ENCODE peak calls at places on chromosome 4, in nine cellular contexts. F is Karpas-422; I is SK-N-SH; D is Peyer's patch; V is naive thymus-derived CD4-positive, alpha-beta T cell; H is mesenchymal stem cell; K is psoas muscle; T is suprapubic skin; R is lower lobe of right lung. M is an unnamed sample. For H3K36me3, the result is how much of the 10 kb centered on the place peaks cover.

GRCh38 chr4:22048326-22048725 is 99.8 kb upstream of the KCNIP4 start:
- DNase-seq in K (no peak), V (no peak), H (no peak), F (no peak), R (no peak), D (no peak), T (no peak), I (no peak), M (no peak)

GRCh38 chr4:114921790-114922581 is 191.4 kb downstream of the NDST4 start:
- DNase-seq in D (no peak), F (no peak), K (no peak), H (no peak), I (no peak), T (no peak), V (no peak), R (peak), M (no peak)

GRCh38 chr4:39102297-39102696 is 40.3 kb downstream of the KLHL5 start:
- DNase-seq in D (no peak), I (no peak), V (no peak), T (no peak), K (no peak), F (no peak), R (no peak), H (no peak), M (no peak)

GRCh38 chr4:123488916-123489315 is 92.3 kb downstream of the SPRY1 start:
- DNase-seq in H (peak), V (no peak), F (no peak), I (no peak), K (no peak), R (no peak), D (no peak), T (no peak), M (no peak)

GRCh38 chr4:13481569-13481968 is 2.6 kb downstream of the RAB28 start:
- DNase-seq in D (no peak), F (peak), V (no peak), H (peak), I (no peak), R (no peak), T (no peak), K (no peak), M (no peak)

GRCh38 chr4:3660086-3660927 is 105.9 kb upstream of the ADRA2C start:
- DNase-seq in H (no peak), D (no peak), I (no peak), K (no peak), R (no peak), F (no peak), V (no peak), T (no peak), M (no peak)

GRCh38 chr4:8312069-8312445 is 42.5 kb downstream of the HTRA3 start:
- DNase-seq in I (no peak), D (no peak), H (no peak), T (peak), K (no peak), V (no peak), R (no peak), F (no peak), M (no peak)

GRCh38 chr4:18394656-18395055 is 373.1 kb upstream of the LCORL start:
- DNase-seq in V (no peak), R (no peak), T (no peak), K (no peak), I (no peak), D (no peak), F (no peak), H (no peak), M (no peak)

GRCh38 chr4:82480786-82481317 is 50.5 kb downstream of the ENOPH1 start:
- DNase-seq in T (no peak), H (no peak), F (no peak), V (no peak), R (no peak), I (no peak), D (no peak), K (no peak), M (no peak)

GRCh38 chr4:94158883-94159282 is 48.8 kb upstream of the SMARCAD1 start:
- DNase-seq in H (no peak), F (no peak), I (no peak), T (no peak), K (no peak), D (no peak), R (no peak), V (no peak), M (no peak)

GRCh38 chr4:34964613-34965012 is 1279.7 kb downstream of the ARAP2 start:
- DNase-seq in R (no peak), I (no peak), T (no peak), H (no peak), F (no peak), D (no peak), V (no peak), K (no peak), M (no peak)

GRCh38 chr4:167622481-167623240 is 388.4 kb upstream of the SPOCK3 start:
- DNase-seq in R (no peak), F (peak), T (no peak), I (peak), H (peak), D (no peak), K (peak), V (no peak), M (no peak)

GRCh38 chr4:39320381-39321115 is 45.6 kb downstream of the RFC1 start:
- DNase-seq in F (no peak), I (no peak), H (peak), R (no peak), K (no peak), T (no peak), V (no peak), D (no peak), M (no peak)

GRCh38 chr4:136713140-136713539 is 819.2 kb downstream of the PCDH18 start:
- DNase-seq in T (no peak), D (no peak), V (no peak), H (peak), I (no peak), R (no peak), K (no peak), F (no peak), M (no peak)

GRCh38 chr4:130545596-130545995 is 1449.6 kb downstream of the C4orf33 start:
- DNase-seq in K (no peak), V (no peak), D (no peak), H (no peak), F (no peak), I (no peak), R (no peak), T (no peak), M (no peak)

GRCh38 chr4:114497116-114497515 is 101.5 kb upstream of the UGT8 start:
- DNase-seq in T (no peak), H (no peak), I (no peak), F (no peak), V (no peak), K (no peak), D (no peak), R (no peak), M (no peak)

GRCh38 chr4:51874551-51874950 is 31.6 kb downstream of the DCUN1D4 start:
- DNase-seq in R (no peak), D (no peak), K (no peak), I (no peak), T (no peak), F (no peak), V (no peak), H (no peak), M (no peak)

GRCh38 chr4:168499241-168499640 is 2.4 kb downstream of the PALLD start:
- DNase-seq in R (no peak), I (no peak), D (no peak), T (no peak), H (no peak), V (no peak), K (no peak), F (no peak), M (no peak)

GRCh38 chr4:19241845-19242244 is 1009.9 kb upstream of the SLIT2 start:
- DNase-seq in H (peak), V (no peak), K (no peak), I (peak), D (no peak), F (no peak), R (no peak), T (no peak), M (no peak)

GRCh38 chr4:167031534-167032156 is 202.6 kb downstream of the SPOCK3 start:
- DNase-seq in H (peak), R (no peak), V (no peak), T (no peak), F (no peak), I (no peak), K (no peak), D (no peak), M (no peak)

GRCh38 chr4:142705820-142706219 is 140.3 kb downstream of the INPP4B start:
- DNase-seq in F (no peak), R (no peak), H (no peak), V (no peak), D (no peak), I (no peak), T (no peak), K (no peak), M (no peak)

GRCh38 chr4:136680271-136680670 is 852.0 kb downstream of the PCDH18 start:
- DNase-seq in V (no peak), I (peak), T (no peak), R (no peak), H (peak), K (no peak), D (no peak), F (no peak), M (no peak)

GRCh38 chr4:168124008-168124641 is 31.8 kb downstream of the ANXA10 start:
- DNase-seq in V (no peak), D (no peak), I (no peak), F (no peak), H (no peak), K (no peak), T (no peak), R (no peak), M (no peak)

GRCh38 chr4:41748074-41748787 is at the start of gene PHOX2B:
- DNase-seq in T (no peak), I (peak), K (no peak), H (no peak), D (no peak), V (no peak), R (no peak), F (no peak), M (no peak)

GRCh38 chr4:156473175-156473574 is 498.4 kb downstream of the PDGFC start:
- DNase-seq in D (no peak), F (no peak), R (no peak), V (no peak), T (no peak), H (no peak), K (no peak), I (no peak), M (no peak)

GRCh38 chr4:102586644-102587021 is 85.5 kb downstream of the NFKB1 start:
- DNase-seq in R (no peak), H (no peak), V (peak), T (no peak), F (no peak), K (no peak), I (no peak), D (no peak), M (no peak)

GRCh38 chr4:184238072-184238743 is 20.5 kb upstream of the ENPP6 start:
- DNase-seq in D (no peak), H (no peak), T (no peak), F (no peak), I (peak), R (no peak), V (no peak), K (no peak), M (no peak)

GRCh38 chr4:1195894-1196401 is 23.6 kb upstream of the SPON2 start:
- DNase-seq in R (no peak), V (no peak), F (no peak), D (peak), K (peak), H (no peak), I (peak), T (peak), M (peak)

GRCh38 chr4:139851639-139852038 is 186.0 kb downstream of the MGST2 start:
- DNase-seq in D (no peak), V (no peak), K (no peak), H (no peak), T (no peak), R (no peak), F (no peak), I (no peak), M (no peak)

GRCh38 chr4:15738877-15739276 is 36.0 kb downstream of the BST1 start:
- DNase-seq in K (no peak), H (no peak), R (no peak), I (no peak), T (no peak), V (no peak), F (no peak), D (no peak), M (no peak)
- H3K4me3 ChIP-seq in K (no peak), H (no peak), R (no peak), I (no peak), T (no peak), V (no peak), F (no peak), D (no peak), M (no peak)

DNA sequence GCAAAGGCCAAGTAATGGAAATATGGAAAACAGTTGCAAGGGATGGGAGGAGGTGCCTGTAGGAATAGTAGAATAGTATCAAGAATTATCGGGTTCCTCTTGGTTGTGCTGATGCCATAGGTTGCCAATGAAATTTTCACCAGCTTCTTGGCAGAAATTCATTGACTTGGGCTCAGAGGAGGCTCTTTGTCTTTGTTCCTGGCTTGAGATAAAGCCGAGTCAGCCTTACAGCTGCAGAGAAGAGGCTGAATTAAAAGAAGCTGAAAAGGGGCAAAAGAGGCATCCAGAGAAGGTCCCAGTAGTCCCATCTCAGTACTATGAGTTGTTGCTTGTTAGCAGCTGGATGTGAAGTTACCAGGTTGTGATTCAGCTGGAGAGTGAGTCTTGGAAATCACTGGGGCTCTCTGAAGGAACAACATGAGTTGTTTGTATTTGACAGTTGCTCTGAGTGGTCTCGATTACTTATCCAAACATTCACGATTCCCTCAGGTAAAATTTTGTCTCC is 59.7 kb downstream of the SMAD1 start:
- DNase-seq in H (peak), I (no peak), D (no peak), F (no peak), T (no peak), R (no peak), V (no peak), K (no peak), M (no peak)
- H3K36me3 ChIP-seq in H (under half), I (under half), D (under half), F (under half), T (under half), R (under half), V (under half), K (under half), M (under half)

GRCh38 chr4:165328101-165328425 is 594 bp downstream of the MSMO1 start:
- DNase-seq in R (no peak), T (no peak), F (no peak), V (no peak), H (no peak), I (peak), K (no peak), D (no peak), M (no peak)
- H3K4me3 ChIP-seq in R (peak), T (peak), F (peak), V (peak), H (peak), I (peak), K (peak), D (peak), M (peak)

GRCh38 chr4:153485860-153486259 is 19.7 kb downstream of the TMEM131L start:
- DNase-seq in F (no peak), H (no peak), T (no peak), D (no peak), V (no peak), K (no peak), I (no peak), R (no peak), M (no peak)

GRCh38 chr4:153488719-153489384 is 22.7 kb downstream of the TMEM131L start:
- DNase-seq in H (no peak), I (no peak), V (no peak), K (peak), R (peak), D (peak), F (no peak), T (no peak), M (peak)

GRCh38 chr4:153488006-153488718 is 22.0 kb downstream of the TMEM131L start:
- DNase-seq in T (no peak), F (no peak), I (no peak), K (no peak), H (no peak), R (no peak), D (peak), V (peak), M (no peak)

GRCh38 chr4:153485374-153485773 is 19.2 kb downstream of the TMEM131L start:
- DNase-seq in R (no peak), T (no peak), H (no peak), F (no peak), I (no peak), K (no peak), V (no peak), D (no peak), M (no peak)

GRCh38 chr4:153486281-153487151 is 20.4 kb downstream of the TMEM131L start:
- DNase-seq in K (no peak), F (no peak), H (peak), V (no peak), T (no peak), I (no peak), R (no peak), D (no peak), M (no peak)
- H3K36me3 ChIP-seq in K (under half), F (under half), H (under half), V (under half), T (under half), I (under half), R (under half), D (under half), M (under half)